ENCODE peak calls at places on chromosome 1, in four cellular contexts. U is HepG2, Z is HCT116, H is SK-N-SH. M is an unnamed sample.

GRCh38 chr1:44698138-44698537 is 23.6 kb downstream of the ARMH1 start:
- DNase-seq in U (no peak), Z (no peak), H (no peak), M (no peak)

GRCh38 chr1:164559342-164560070 is 522 bp downstream of the PBX1 start:
- DNase-seq in U (peak), Z (no peak), H (peak), M (no peak)

GRCh38 chr1:75901371-75901770 is 30.8 kb downstream of the ASB17 start:
- DNase-seq in U (no peak), Z (no peak), H (no peak), M (no peak)

GRCh38 chr1:121525355-121525754 is 340.6 kb downstream of the SRGAP2C start:
- DNase-seq in U (no peak), Z (no peak), H (no peak), M (no peak)

GRCh38 chr1:68202239-68202832 is 30.0 kb downstream of the WLS start:
- DNase-seq in U (no peak), Z (no peak), H (no peak), M (no peak)

GRCh38 chr1:235503333-235504121 is 725 bp downstream of the B3GALNT2 start:
- DNase-seq in U (peak), Z (no peak), H (peak), M (peak)

GRCh38 chr1:7727816-7728477 is 43.1 kb upstream of the VAMP3 start:
- DNase-seq in U (no peak), Z (no peak), H (peak), M (no peak)

GRCh38 chr1:109559995-109560394 is 11.6 kb downstream of the GNAI3 start:
- DNase-seq in U (no peak), Z (no peak), H (no peak), M (no peak)

GRCh38 chr1:220485131-220485530 is 42.8 kb upstream of the MARK1 start:
- DNase-seq in U (no peak), Z (no peak), H (no peak), M (no peak)

GRCh38 chr1:212987702-212988322 is 27.9 kb downstream of the ANGEL2 start:
- DNase-seq in U (no peak), Z (no peak), H (no peak), M (no peak)

GRCh38 chr1:58909162-58909560 is 125.3 kb upstream of the JUN start:
- DNase-seq in U (no peak), Z (no peak), H (no peak), M (no peak)

GRCh38 chr1:11059166-11059989 is 440 bp downstream of the SRM start:
- DNase-seq in U (no peak), Z (no peak), H (peak), M (peak)

GRCh38 chr1:220552672-220553258 is 24.8 kb downstream of the MARK1 start:
- DNase-seq in U (no peak), Z (no peak), H (no peak), M (no peak)

GRCh38 chr1:35575401-35575958 is 2.4 kb downstream of the TFAP2E start:
- DNase-seq in U (peak), Z (no peak), H (no peak), M (no peak)

GRCh38 chr1:171742577-171742922 is 685 bp upstream of the VAMP4 start:
- DNase-seq in U (no peak), Z (no peak), H (peak), M (peak)

GRCh38 chr1:236089046-236089773 is 24.3 kb upstream of the NID1 start:
- DNase-seq in U (no peak), Z (no peak), H (no peak), M (no peak)

GRCh38 chr1:119364640-119365039 is 3.9 kb upstream of the HAO2 start:
- DNase-seq in U (no peak), Z (no peak), H (no peak), M (no peak)

GRCh38 chr1:233843523-233844204 is 60.8 kb upstream of the SLC35F3 start:
- DNase-seq in U (no peak), Z (no peak), H (no peak), M (no peak)

GRCh38 chr1:27092888-27093287 is 62.0 kb downstream of the SLC9A1 start:
- DNase-seq in U (no peak), Z (no peak), H (no peak), M (no peak)

GRCh38 chr1:47883963-47884362 is 113.2 kb downstream of the TRABD2B start:
- DNase-seq in U (no peak), Z (no peak), H (no peak), M (no peak)

GRCh38 chr1:117747605-117748004 is 141.8 kb downstream of the TENT5C start:
- DNase-seq in U (no peak), Z (no peak), H (no peak), M (no peak)

GRCh38 chr1:227949954-227950734 is 2.4 kb upstream of the WNT9A start:
- DNase-seq in U (no peak), Z (no peak), H (no peak), M (no peak)

GRCh38 chr1:207752456-207753132 is 740 bp downstream of the CD46 start:
- DNase-seq in U (peak), Z (no peak), H (peak), M (peak)

GRCh38 chr1:226665505-226666163 is 73.4 kb downstream of the ITPKB start:
- DNase-seq in U (no peak), Z (no peak), H (no peak), M (no peak)

GRCh38 chr1:41617336-41617735 is 132.9 kb upstream of the EDN2 start:
- DNase-seq in U (no peak), Z (no peak), H (no peak), M (no peak)

GRCh38 chr1:56061824-56062223 is 517.5 kb downstream of the PLPP3 start:
- DNase-seq in U (no peak), Z (no peak), H (no peak), M (no peak)

GRCh38 chr1:7582439-7582972 is 188.6 kb upstream of the VAMP3 start:
- DNase-seq in U (no peak), Z (no peak), H (no peak), M (no peak)

GRCh38 chr1:52426391-52426790 is 22.0 kb downstream of the PRPF38A start:
- DNase-seq in U (no peak), Z (no peak), H (no peak), M (no peak)

GRCh38 chr1:89692601-89693503 is 59.9 kb downstream of the LRRC8C start:
- DNase-seq in U (no peak), Z (no peak), H (peak), M (no peak)

GRCh38 chr1:65011983-65012382 is 45.6 kb upstream of the JAK1 start:
- DNase-seq in U (no peak), Z (no peak), H (no peak), M (no peak)

GRCh38 chr1:21764615-21765423 is 18.1 kb downstream of the USP48 start:
- DNase-seq in U (no peak), Z (no peak), H (peak), M (no peak)

GRCh38 chr1:43992232-43992995 is 1.0 kb downstream of the CCDC24 start:
- DNase-seq in U (no peak), Z (no peak), H (no peak), M (no peak)

GRCh38 chr1:114282751-114283403 is 129.2 kb upstream of the SYT6 start:
- DNase-seq in U (peak), Z (peak), H (peak), M (peak)

GRCh38 chr1:41679531-41679930 is 195.0 kb upstream of the EDN2 start:
- DNase-seq in U (no peak), Z (no peak), H (no peak), M (no peak)

GRCh38 chr1:103106426-103107321 is 1.6 kb downstream of the COL11A1 start:
- DNase-seq in U (peak), Z (peak), H (peak), M (peak)

GRCh38 chr1:38119000-38119399 is 72.4 kb upstream of the POU3F1 start:
- DNase-seq in U (no peak), Z (no peak), H (no peak), M (no peak)

GRCh38 chr1:118785246-118785645 is 202.9 kb downstream of the TBX15 start:
- DNase-seq in U (no peak), Z (no peak), H (no peak), M (no peak)

GRCh38 chr1:146012703-146013565 is 8.6 kb downstream of the HJV start:
- DNase-seq in U (peak), Z (peak), H (peak), M (peak)

DNA sequence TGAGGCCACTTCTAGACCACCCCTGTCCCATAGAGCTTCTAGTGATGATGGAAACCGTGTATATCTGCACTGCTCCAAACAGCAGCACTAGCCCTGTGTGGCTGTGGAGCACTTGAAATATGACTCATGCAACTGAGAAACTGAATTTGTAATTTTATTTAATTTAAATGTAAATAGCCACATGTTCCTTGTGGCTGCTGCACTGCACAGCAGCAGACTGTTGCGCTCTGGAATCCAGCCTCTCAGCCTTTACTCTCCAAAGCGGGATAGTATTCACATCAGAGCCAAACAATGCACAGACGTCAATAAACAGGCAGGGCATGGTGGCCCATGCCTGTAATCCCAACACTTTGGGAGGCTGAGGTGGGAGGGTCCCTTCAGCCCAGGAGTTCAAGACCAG is 12.0 kb downstream of the CAPN2 start:
- DNase-seq in U (no peak), Z (no peak), H (no peak), M (no peak)
- TF ChIP-seq SIN3A in U (no peak), Z (no peak), H (no peak), M (no peak)

DNA sequence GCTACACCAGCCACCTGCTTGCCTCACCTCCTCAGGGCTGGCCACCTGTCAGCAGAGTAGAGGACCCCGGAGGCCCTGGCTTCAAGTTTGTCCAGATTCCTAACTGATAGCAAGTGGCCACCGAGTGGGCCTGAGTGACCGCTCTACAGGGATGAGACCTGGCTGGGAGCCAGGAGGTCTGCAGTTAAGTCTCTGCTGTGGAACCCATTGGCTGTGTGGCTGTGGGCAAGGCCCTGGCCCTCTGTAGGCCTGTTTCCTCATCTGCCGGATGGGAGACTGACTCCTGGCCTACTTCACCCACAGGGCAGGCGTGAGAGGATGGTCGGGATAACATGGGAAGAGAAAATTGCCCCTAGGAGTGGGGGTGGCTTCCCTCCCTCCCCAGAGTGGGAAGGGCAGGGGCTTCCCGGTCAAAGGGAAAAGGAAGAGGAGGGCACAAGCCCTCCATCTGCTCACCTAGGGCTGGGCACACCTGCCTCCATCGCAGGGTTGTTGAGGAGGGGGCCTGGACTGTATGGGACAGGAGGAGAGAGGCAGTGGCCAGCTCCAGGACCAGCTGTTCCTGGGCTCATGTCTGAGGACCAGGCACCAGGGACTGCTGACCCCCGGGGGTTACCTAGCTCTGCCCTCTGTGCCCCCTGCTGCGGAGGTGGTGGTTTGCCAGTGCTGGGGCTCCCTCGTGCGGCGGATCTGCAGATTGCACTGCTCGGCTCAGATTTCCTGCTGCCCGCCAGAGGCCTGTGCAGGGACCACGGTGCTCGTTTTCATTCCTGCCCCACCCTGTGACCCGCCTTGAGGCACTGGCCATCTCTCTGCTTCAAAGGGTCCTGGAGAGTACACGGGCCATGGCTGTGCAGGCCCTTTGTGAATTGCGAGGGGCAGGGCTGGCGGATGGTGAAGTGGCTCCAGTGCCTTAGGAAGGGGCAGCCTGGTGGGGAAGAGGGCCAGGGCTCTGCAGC is 9.1 kb upstream of the MTFR1L start:
- DNase-seq in U (peak), Z (no peak), H (peak), M (peak)
- TF ChIP-seq SIN3A in U (no peak), Z (no peak), H (no peak), M (no peak)

DNA sequence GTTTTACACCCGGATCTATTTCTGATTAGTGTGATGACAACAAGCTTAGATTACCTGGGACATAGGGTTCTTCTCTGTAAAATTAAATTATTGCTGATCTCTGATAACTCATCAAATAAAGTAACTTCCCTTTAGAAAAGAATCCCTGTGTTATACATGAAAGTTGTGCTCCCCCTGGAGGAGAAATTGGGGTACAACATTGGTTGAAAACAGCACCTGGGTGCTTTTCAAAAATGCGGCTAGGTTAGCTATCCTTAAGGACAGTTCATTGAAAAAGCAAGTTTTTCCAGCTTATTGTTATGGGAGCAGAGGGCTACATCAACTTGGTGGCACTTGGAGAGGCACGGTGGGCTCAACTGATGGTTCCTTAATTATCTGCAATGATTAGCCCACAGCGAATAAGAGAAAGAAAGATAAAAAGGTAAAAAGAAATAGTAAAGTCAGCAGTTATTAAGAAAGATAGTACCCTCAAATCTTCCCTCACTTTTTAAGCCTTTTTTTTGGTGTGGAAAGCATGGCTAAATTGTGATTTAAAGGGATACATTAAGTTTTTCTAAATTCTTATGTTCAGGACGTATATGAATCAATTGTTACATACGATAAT is 97.8 kb downstream of the FMN2 start:
- DNase-seq in U (peak), Z (no peak), H (peak), M (peak)
- TF ChIP-seq SIN3A in U (no peak), Z (no peak), H (no peak), M (no peak)

GRCh38 chr1:6496890-6497214 is 5.4 kb upstream of the PLEKHG5 start:
- DNase-seq in U (no peak), Z (no peak), H (no peak), M (no peak)

GRCh38 chr1:6495540-6496359 is 4.3 kb upstream of the PLEKHG5 start:
- DNase-seq in U (no peak), Z (no peak), H (no peak), M (no peak)

GRCh38 chr1:6497215-6497866 is 5.9 kb upstream of the PLEKHG5 start:
- DNase-seq in U (no peak), Z (no peak), H (peak), M (peak)

GRCh38 chr1:6495041-6495441 is 3.6 kb upstream of the PLEKHG5 start:
- DNase-seq in U (no peak), Z (no peak), H (peak), M (no peak)

DNA sequence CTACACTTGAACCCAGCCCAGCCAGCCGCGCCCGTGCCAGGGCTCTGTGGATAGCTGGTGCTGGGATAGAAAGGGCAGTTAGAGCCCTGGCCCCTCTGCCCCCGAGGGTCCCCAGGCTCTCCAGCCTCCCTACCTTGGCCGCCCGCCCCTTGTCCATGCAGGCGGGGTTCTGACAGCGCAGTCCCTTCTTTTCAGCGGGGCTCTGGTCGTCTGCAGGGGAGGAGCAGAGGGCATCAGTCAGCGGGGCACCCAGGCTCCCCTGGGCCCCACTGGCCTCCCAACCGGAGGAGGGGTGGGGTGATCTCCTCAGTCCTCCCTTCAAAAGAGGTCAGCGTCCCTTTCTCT is 4.9 kb upstream of the PLEKHG5 start:
- DNase-seq in U (no peak), Z (no peak), H (peak), M (no peak)
- TF ChIP-seq SIN3A in U (no peak), Z (no peak), H (no peak), M (no peak)

M was measured in K562.